ENCODE peak calls at places on chromosomes 16 and 17, in six cellular contexts. I is OCI-LY7; C is coronary artery; P is aorta; J is naive thymus-derived CD4-positive, alpha-beta T cell; B is astrocyte of the spinal cord. X is an unnamed sample.

GRCh38 chr17:19003966-19004600 is 481 bp downstream of the FAM83G start:
- DNase-seq in B (peak), C (no peak), I (no peak), P (peak), J (peak), X (no peak)

GRCh38 chr16:65249768-65250167 is 127.9 kb upstream of the CDH11 start:
- DNase-seq in J (no peak), P (peak), C (peak), I (no peak), B (peak), X (no peak)

GRCh38 chr16:84386044-84386443 is 17.7 kb downstream of the ATP2C2 start:
- DNase-seq in P (peak), C (no peak), B (no peak), J (no peak), I (no peak), X (no peak)

GRCh38 chr17:75036643-75037268 is 10.0 kb downstream of the ATP5PD start:
- DNase-seq in P (peak), I (no peak), B (peak), J (peak), C (peak), X (peak)

GRCh38 chr17:16428098-16428882 is 12.9 kb downstream of the TRPV2 start:
- DNase-seq in C (no peak), B (no peak), P (no peak), I (peak), J (peak), X (no peak)

GRCh38 chr16:1920727-1921155 is 2.5 kb upstream of the HS3ST6 start:
- DNase-seq in C (no peak), P (no peak), B (no peak), I (peak), J (no peak), X (no peak)

GRCh38 chr17:61353211-61353610 is 46.4 kb upstream of the TBX2 start:
- DNase-seq in P (no peak), J (no peak), C (no peak), B (no peak), I (no peak), X (no peak)

GRCh38 chr17:17300624-17301568 is 2.3 kb upstream of the NT5M start:
- DNase-seq in I (peak), C (no peak), J (peak), B (peak), P (peak), X (peak)

GRCh38 chr17:27456681-27457404 is 595 bp downstream of the KSR1 start:
- DNase-seq in I (no peak), P (peak), C (no peak), B (no peak), J (no peak), X (no peak)

GRCh38 chr16:86090461-86091170 is 191.7 kb downstream of the IRF8 start:
- DNase-seq in B (no peak), J (no peak), C (no peak), I (no peak), P (peak), X (peak)

GRCh38 chr16:69865701-69866100 is 85.4 kb upstream of the CLEC18A start:
- DNase-seq in I (no peak), B (peak), C (no peak), P (no peak), J (no peak), X (no peak)

GRCh38 chr17:66863820-66864219 is 28.9 kb downstream of the CACNG5 start:
- DNase-seq in I (no peak), J (no peak), B (no peak), P (no peak), C (no peak), X (no peak)

GRCh38 chr16:15035163-15035729 is 20.6 kb downstream of the NTAN1 start:
- DNase-seq in P (peak), J (no peak), C (no peak), I (no peak), B (no peak), X (peak)

GRCh38 chr17:67353929-67354557 is 12.3 kb downstream of the PSMD12 start:
- DNase-seq in B (no peak), P (no peak), J (no peak), I (no peak), C (no peak), X (no peak)

GRCh38 chr17:50076591-50077235 is 18.4 kb upstream of the PDK2 start:
- DNase-seq in J (no peak), I (no peak), C (no peak), B (no peak), P (no peak), X (no peak)

GRCh38 chr17:13728751-13729150 is 127.0 kb upstream of the HS3ST3A1 start:
- DNase-seq in C (no peak), P (no peak), J (no peak), B (peak), I (no peak), X (no peak)

GRCh38 chr16:10039220-10040096 is 142.8 kb downstream of the GRIN2A start:
- DNase-seq in C (no peak), J (no peak), I (no peak), B (peak), P (no peak), X (no peak)

GRCh38 chr16:3868967-3869366 is 11.5 kb downstream of the CREBBP start:
- DNase-seq in J (no peak), C (no peak), P (no peak), B (no peak), I (no peak), X (no peak)

GRCh38 chr16:13995194-13995593 is 75.2 kb downstream of the ERCC4 start:
- DNase-seq in P (no peak), C (peak), J (no peak), B (no peak), I (no peak), X (no peak)

GRCh38 chr16:71441348-71441781 is 489 bp downstream of the TLE7 start:
- DNase-seq in B (no peak), I (no peak), C (no peak), P (no peak), J (peak), X (no peak)

GRCh38 chr17:76166168-76166567 is 25.1 kb upstream of the FOXJ1 start:
- DNase-seq in B (peak), J (no peak), P (no peak), I (no peak), C (no peak), X (no peak)

GRCh38 chr16:84582958-84583516 is 34.8 kb downstream of the COTL1 start:
- DNase-seq in P (no peak), C (no peak), B (peak), I (no peak), J (no peak), X (no peak)

GRCh38 chr17:38917259-38917658 is 8.2 kb upstream of the LASP1NB start:
- DNase-seq in J (no peak), C (peak), I (peak), P (no peak), B (no peak), X (no peak)

GRCh38 chr17:38916771-38917170 is 8.6 kb upstream of the LASP1NB start:
- DNase-seq in J (no peak), I (no peak), B (no peak), P (no peak), C (peak), X (no peak)

GRCh38 chr17:38915639-38915995 is 9.8 kb upstream of the LASP1NB start:
- DNase-seq in P (peak), J (no peak), I (no peak), C (no peak), B (no peak), X (no peak)

GRCh38 chr17:38912221-38912813 is 13.1 kb upstream of the LASP1NB start:
- DNase-seq in C (peak), P (peak), B (no peak), J (no peak), I (no peak), X (no peak)

DNA sequence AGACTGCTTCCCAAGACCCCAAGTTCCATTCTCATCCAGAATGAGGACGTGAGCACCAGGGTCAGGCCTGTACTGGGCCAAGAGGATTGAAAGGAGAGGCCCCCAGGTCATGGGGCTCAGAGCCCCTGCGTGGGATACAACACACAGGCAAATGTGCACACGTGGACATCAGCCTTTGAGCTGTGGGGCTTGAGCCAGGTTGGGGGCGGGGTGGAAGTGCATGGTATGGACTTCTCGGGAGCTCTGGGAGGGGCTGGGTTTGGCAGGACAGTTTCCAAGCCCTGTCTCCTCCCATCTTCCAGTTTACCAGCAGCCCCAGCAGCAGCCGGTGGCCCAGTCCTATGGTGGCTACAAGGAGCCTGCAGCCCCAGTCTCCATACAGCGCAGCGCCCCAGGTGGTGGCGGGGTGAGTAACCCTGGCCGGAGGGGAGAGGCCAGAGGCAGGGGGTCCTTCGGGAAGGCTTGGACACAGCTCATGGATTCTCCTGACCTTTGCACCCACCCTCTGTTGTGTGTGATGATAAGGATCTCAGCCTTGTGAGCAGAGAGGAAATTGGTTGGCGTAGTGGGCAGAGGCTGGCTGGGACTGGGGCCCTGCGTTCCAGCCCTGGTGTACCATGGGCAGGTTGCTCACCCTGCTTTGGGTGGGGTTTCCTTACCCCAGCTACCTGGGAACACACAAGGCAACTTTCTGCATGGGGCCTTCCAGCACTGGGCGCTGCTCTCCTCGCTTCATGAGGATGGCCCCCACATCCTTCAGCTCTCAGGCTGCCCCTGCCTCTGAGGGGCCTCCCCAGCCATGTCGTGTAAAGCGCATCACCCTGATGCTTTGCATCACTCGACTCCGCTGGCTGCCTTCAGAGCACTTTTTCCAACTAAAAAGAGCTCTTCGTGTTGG is 10.4 kb upstream of the LASP1NB start:
- DNase-seq in C (peak), J (no peak), P (peak), B (no peak), I (no peak), X (peak)
- H3K4me3 ChIP-seq in C (no peak), J (no peak), P (no peak), B (no peak), I (no peak), X (no peak)

GRCh38 chr17:57154896-57155295 is 69.8 kb downstream of the AKAP1 start:
- DNase-seq in I (no peak), B (no peak), C (no peak), P (no peak), J (no peak), X (no peak)

GRCh38 chr17:57152916-57153528 is 68.0 kb downstream of the AKAP1 start:
- DNase-seq in P (no peak), I (no peak), J (no peak), C (no peak), B (no peak), X (no peak)

GRCh38 chr17:57160624-57161023 is 75.6 kb downstream of the AKAP1 start:
- DNase-seq in J (no peak), B (no peak), C (no peak), P (no peak), I (no peak), X (no peak)

GRCh38 chr17:57158296-57158695 is 73.2 kb downstream of the AKAP1 start:
- DNase-seq in C (no peak), J (no peak), B (no peak), P (no peak), I (no peak), X (no peak)

GRCh38 chr17:57158795-57159194 is 73.7 kb downstream of the AKAP1 start:
- DNase-seq in J (no peak), I (no peak), B (no peak), C (no peak), P (no peak), X (no peak)
- H3K4me3 ChIP-seq in J (no peak), I (no peak), B (no peak), C (no peak), P (no peak), X (no peak)

GRCh38 chr17:39868554-39868942 is 546 bp downstream of the ZPBP2 start:
- DNase-seq in I (no peak), B (no peak), J (no peak), C (no peak), P (no peak), X (no peak)
- H3K4me3 ChIP-seq in I (no peak), B (no peak), J (no peak), C (no peak), P (no peak), X (no peak)

GRCh38 chr17:6660765-6661463 is 9.4 kb downstream of the C17orf100 start:
- DNase-seq in I (peak), C (no peak), B (no peak), J (no peak), P (no peak), X (no peak)
- H3K4me3 ChIP-seq in I (peak), C (no peak), B (no peak), J (no peak), P (no peak), X (no peak)

GRCh38 chr16:77679336-77679735 is 43.0 kb upstream of the NUDT7 start:
- DNase-seq in P (no peak), I (no peak), C (no peak), B (no peak), J (no peak), X (no peak)

GRCh38 chr16:77677129-77677528 is 45.2 kb upstream of the NUDT7 start:
- DNase-seq in C (no peak), J (no peak), I (no peak), B (no peak), P (no peak), X (no peak)

GRCh38 chr16:77682586-77682985 is 39.7 kb upstream of the NUDT7 start:
- DNase-seq in P (no peak), B (no peak), C (no peak), I (no peak), J (no peak), X (no peak)

GRCh38 chr16:77679901-77680300 is 42.4 kb upstream of the NUDT7 start:
- DNase-seq in J (no peak), P (no peak), C (no peak), B (no peak), I (peak), X (no peak)

DNA sequence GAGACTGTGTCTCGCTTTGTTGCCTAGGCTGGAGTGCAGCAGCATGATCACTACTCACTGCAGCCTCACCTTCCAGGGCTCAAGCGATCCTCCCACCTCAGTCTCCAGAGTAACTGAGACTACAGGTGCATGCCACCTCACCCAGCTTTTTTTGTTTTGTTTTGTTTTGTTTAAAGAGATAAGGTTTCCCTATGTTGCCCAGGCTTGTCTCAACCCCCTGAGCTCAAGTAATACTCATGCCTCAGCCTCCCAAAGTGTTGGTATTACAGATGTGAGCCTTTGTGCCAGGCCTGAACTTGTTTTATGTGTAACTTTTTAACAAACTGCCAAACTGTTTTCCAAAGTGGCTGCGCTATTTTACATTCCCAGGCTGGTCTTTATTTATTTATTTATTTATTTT is 41.8 kb upstream of the NUDT7 start:
- DNase-seq in J (no peak), B (no peak), I (no peak), P (no peak), C (no peak), X (no peak)
- H3K4me3 ChIP-seq in J (no peak), B (no peak), I (no peak), P (no peak), C (no peak), X (no peak)

DNA sequence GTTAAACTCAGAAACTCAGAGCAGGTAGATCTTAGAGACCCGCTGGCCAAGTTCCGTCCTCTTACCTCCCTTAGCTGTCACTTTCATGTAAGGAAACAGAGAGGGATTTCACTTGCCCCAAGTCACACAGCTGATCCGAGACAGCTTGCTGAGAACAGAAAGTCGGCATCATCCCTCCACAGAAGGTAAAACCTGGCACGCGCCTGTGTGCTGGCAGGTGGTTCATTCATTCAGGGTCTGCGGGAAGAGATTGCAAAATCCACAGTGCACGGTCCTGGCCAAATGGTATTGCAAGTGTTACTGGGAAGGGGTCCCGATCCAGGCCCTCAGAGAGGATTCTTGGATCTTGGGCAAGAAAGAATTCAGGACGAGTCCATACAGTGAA is 139.4 kb upstream of the RPH3AL start:
- DNase-seq in C (no peak), J (no peak), P (peak), B (no peak), I (no peak), X (no peak)
- H3K4me3 ChIP-seq in C (no peak), J (no peak), P (no peak), B (no peak), I (no peak), X (no peak)

DNA sequence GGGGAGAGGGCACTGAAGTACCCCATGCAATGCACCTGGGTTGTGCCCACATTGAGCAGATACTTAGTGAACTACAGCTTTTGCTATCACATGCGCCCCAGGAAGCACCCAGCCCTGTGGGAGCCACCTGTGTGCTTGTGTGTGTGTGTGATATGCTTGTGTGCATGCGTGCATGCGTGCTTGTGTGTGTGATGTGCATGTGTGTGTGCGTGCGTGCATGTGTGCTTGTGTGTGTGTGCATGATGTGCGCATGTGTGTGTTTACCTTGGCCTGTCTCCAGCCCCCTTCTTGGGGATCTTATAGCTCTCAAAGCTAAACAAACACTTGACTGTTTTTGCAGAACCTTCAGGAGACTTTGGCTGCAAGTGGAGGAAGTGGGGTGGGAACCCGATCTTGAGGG is 841 bp downstream of the C16orf89 start:
- DNase-seq in B (no peak), J (no peak), I (no peak), C (no peak), P (peak), X (no peak)
- H3K4me3 ChIP-seq in B (no peak), J (no peak), I (no peak), C (no peak), P (no peak), X (no peak)

X was measured in suprapubic skin.